ENCODE peak calls at places on chromosomes 16 and 17, in six cellular contexts. One of them, this sample, is unnamed.

GRCh38 chr17:82296511-82297279 is 20.7 kb downstream of the CD7 start:
- DNase-seq in H1: no peak
- DNase-seq in GM12878: no peak
- DNase-seq in GM12891: no peak
- DNase-seq in K562: no peak
- DNase-seq in HepG2: no peak
- DNase-seq in this sample: no peak

GRCh38 chr16:67475051-67475450 is 5.9 kb downstream of the ATP6V0D1 start:
- DNase-seq in K562: no peak
- DNase-seq in GM12891: no peak
- DNase-seq in GM12878: no peak
- DNase-seq in H1: no peak
- DNase-seq in HepG2: no peak
- DNase-seq in this sample: no peak

GRCh38 chr16:19115148-19116021 is 1.6 kb downstream of the ITPRIPL2 start:
- DNase-seq in K562: no peak
- DNase-seq in H1: no peak
- DNase-seq in HepG2: no peak
- DNase-seq in GM12878: no peak
- DNase-seq in GM12891: no peak
- DNase-seq in this sample: no peak

GRCh38 chr17:35082073-35082657 is 18.7 kb upstream of the RFFL start:
- DNase-seq in H1: no peak
- DNase-seq in HepG2: peak
- DNase-seq in K562: no peak
- DNase-seq in GM12878: no peak
- DNase-seq in GM12891: no peak
- DNase-seq in this sample: no peak

GRCh38 chr16:87348616-87349157 is 31.5 kb upstream of the C16orf95 start:
- DNase-seq in H1: no peak
- DNase-seq in GM12891: no peak
- DNase-seq in HepG2: no peak
- DNase-seq in GM12878: no peak
- DNase-seq in K562: no peak
- DNase-seq in this sample: no peak

GRCh38 chr17:17561408-17562144 is 29.9 kb downstream of the PEMT start:
- DNase-seq in GM12878: no peak
- DNase-seq in H1: no peak
- DNase-seq in K562: no peak
- DNase-seq in HepG2: no peak
- DNase-seq in GM12891: no peak
- DNase-seq in this sample: no peak

GRCh38 chr17:14004927-14005630 is 64.2 kb upstream of the COX10 start:
- DNase-seq in K562: no peak
- DNase-seq in GM12891: no peak
- DNase-seq in H1: no peak
- DNase-seq in GM12878: no peak
- DNase-seq in HepG2: no peak
- DNase-seq in this sample: no peak

GRCh38 chr17:5581655-5582054 is 2.7 kb downstream of the NLRP1 start:
- DNase-seq in K562: peak
- DNase-seq in H1: no peak
- DNase-seq in HepG2: no peak
- DNase-seq in GM12878: no peak
- DNase-seq in GM12891: no peak
- DNase-seq in this sample: no peak

GRCh38 chr17:50062323-50063243 is 6.7 kb downstream of the ITGA3 start:
- DNase-seq in H1: no peak
- DNase-seq in HepG2: no peak
- DNase-seq in GM12878: no peak
- DNase-seq in GM12891: no peak
- DNase-seq in K562: no peak
- DNase-seq in this sample: no peak

GRCh38 chr17:68019336-68019674 is 16.2 kb upstream of the KPNA2 start:
- DNase-seq in K562: peak
- DNase-seq in GM12891: no peak
- DNase-seq in GM12878: no peak
- DNase-seq in H1: no peak
- DNase-seq in HepG2: no peak
- DNase-seq in this sample: no peak

DNA sequence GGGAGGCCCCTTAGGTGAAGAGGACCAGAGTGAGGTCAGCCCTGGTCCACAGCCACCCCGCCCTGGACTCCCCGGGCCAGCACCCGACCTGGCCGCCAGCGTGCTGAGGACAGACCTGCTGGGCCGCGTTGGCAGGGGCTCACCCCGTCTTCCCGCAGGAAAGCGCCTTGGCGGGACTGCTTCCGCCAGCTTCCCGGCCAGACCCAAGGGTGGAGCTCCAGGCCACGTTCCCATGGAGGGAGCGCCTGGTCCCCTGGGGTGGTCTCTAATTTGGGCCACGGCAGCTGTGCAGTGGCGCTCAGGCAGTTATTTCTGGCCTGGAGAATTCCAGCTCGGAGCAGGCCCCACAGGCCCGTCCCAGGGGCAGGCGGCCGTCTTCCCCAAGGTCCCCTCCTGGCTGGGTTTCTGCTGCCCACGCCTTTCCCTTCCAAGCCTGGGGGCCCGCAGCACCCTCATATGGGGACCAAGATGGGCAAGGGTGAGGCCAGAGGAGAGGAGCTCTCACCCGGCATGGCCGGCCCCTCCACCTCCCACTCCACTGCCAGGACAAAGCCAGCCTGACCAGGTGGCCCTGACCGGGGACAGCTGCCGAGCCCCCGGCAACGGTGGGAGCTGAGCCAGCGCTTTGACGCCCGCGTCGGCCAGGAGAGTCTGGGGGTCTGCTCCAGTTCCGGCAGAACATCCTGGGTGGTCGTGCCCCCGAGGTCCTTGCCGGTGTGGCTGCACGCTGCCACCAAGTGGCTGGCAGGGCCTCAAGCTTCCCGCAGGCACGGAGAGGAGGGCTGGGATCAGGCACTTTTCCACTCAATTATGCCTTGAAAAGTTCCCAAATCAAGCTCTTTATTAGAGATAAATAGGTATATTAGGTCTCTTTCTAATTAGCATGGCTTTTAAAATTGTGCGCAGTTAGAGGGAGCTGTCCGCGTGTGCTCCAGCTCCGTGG is 28.1 kb downstream of the CACNA1H start:
- DNase-seq in HepG2: no peak
- DNase-seq in K562: no peak
- DNase-seq in GM12891: no peak
- DNase-seq in GM12878: no peak
- DNase-seq in H1: no peak
- DNase-seq in this sample: no peak
- TF ChIP-seq TAF1 in HepG2: no peak
- TF ChIP-seq TAF1 in K562: no peak
- TF ChIP-seq TAF1 in GM12891: no peak
- TF ChIP-seq TAF1 in GM12878: no peak
- TF ChIP-seq TAF1 in H1: no peak
- TF ChIP-seq TAF1 in this sample: no peak

GRCh38 chr16:71431991-71432390 is 9.9 kb downstream of the TLE7 start:
- DNase-seq in GM12891: no peak
- DNase-seq in H1: no peak
- DNase-seq in GM12878: no peak
- DNase-seq in K562: no peak
- DNase-seq in HepG2: no peak
- DNase-seq in this sample: no peak

GRCh38 chr16:71439531-71439930 is 2.3 kb downstream of the TLE7 start:
- DNase-seq in GM12891: no peak
- DNase-seq in HepG2: no peak
- DNase-seq in GM12878: no peak
- DNase-seq in H1: no peak
- DNase-seq in K562: no peak
- DNase-seq in this sample: no peak

GRCh38 chr16:71440669-71441347 is 1.0 kb downstream of the TLE7 start:
- DNase-seq in GM12878: no peak
- DNase-seq in HepG2: peak
- DNase-seq in GM12891: peak
- DNase-seq in K562: peak
- DNase-seq in H1: peak
- DNase-seq in this sample: no peak

GRCh38 chr16:71432906-71433305 is 8.9 kb downstream of the TLE7 start:
- DNase-seq in H1: no peak
- DNase-seq in HepG2: no peak
- DNase-seq in GM12878: no peak
- DNase-seq in GM12891: no peak
- DNase-seq in K562: no peak
- DNase-seq in this sample: no peak

GRCh38 chr16:71436473-71436872 is 5.4 kb downstream of the TLE7 start:
- DNase-seq in GM12878: no peak
- DNase-seq in HepG2: no peak
- DNase-seq in K562: no peak
- DNase-seq in GM12891: no peak
- DNase-seq in H1: no peak
- DNase-seq in this sample: no peak
- TF ChIP-seq POLR2AphosphoS5 in GM12878: no peak
- TF ChIP-seq POLR2AphosphoS5 in HepG2: no peak
- TF ChIP-seq POLR2AphosphoS5 in K562: no peak
- TF ChIP-seq POLR2AphosphoS5 in GM12891: no peak
- TF ChIP-seq POLR2AphosphoS5 in H1: no peak
- TF ChIP-seq POLR2AphosphoS5 in this sample: no peak

DNA sequence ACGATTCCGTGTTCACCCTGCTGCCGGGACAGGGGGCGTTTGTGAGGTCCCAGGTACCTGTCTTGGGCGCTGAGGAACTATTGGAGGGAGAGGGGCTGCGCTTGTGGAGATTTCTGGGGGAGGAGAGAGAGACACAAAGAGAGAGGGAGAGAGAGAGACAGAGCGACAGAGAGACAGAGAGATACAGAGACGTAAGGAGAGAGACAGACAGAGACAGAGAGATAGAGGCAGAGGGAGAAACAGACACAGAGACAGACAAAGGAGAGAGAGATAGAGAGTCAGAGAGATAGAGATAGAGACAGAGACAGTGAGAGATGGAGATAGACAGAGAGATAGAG is 24.5 kb upstream of the ITGAX start:
- DNase-seq in HepG2: no peak
- DNase-seq in GM12878: no peak
- DNase-seq in GM12891: no peak
- DNase-seq in H1: no peak
- DNase-seq in K562: no peak
- DNase-seq in this sample: no peak
- TF ChIP-seq POLR2A in HepG2: no peak
- TF ChIP-seq POLR2A in GM12878: no peak
- TF ChIP-seq POLR2A in GM12891: no peak
- TF ChIP-seq POLR2A in H1: no peak
- TF ChIP-seq POLR2A in K562: no peak
- TF ChIP-seq POLR2A in this sample: no peak

DNA sequence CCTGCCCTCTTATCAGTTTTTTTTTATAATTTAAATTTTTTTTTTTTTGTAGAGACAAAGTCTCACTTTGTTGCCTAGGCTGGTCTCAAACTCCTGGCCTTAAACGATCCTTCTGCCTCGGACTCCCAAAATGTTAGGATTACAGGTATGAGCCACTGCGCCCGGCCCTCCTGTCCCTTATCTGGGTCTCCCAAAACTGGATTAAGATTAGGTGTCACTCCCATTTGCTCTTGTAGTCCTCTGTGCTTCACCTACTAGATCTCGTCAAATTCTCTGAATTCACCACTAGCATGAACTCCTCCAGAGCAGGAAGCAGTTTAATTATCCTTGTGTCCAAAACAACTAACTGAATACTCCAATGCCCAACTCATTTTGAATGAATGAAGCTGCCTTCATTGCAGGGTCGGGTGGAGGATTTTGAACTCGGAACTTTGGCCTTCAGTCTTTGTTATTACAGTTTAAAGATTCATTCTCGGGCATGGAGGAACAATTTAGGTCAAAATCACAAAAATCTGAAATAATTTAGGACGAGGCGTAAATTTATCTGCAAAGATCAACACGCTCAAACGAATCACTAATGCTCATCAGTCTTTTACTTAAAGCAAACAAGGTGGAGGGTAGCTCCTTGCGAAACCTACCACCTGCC is 802 bp upstream of the ATXN2L start:
- DNase-seq in K562: no peak
- DNase-seq in GM12878: no peak
- DNase-seq in H1: no peak
- DNase-seq in HepG2: no peak
- DNase-seq in GM12891: no peak
- DNase-seq in this sample: no peak
- TF ChIP-seq TAF1 in K562: no peak
- TF ChIP-seq TAF1 in GM12878: no peak
- TF ChIP-seq TAF1 in H1: no peak
- TF ChIP-seq TAF1 in HepG2: no peak
- TF ChIP-seq TAF1 in GM12891: no peak
- TF ChIP-seq TAF1 in this sample: no peak

DNA sequence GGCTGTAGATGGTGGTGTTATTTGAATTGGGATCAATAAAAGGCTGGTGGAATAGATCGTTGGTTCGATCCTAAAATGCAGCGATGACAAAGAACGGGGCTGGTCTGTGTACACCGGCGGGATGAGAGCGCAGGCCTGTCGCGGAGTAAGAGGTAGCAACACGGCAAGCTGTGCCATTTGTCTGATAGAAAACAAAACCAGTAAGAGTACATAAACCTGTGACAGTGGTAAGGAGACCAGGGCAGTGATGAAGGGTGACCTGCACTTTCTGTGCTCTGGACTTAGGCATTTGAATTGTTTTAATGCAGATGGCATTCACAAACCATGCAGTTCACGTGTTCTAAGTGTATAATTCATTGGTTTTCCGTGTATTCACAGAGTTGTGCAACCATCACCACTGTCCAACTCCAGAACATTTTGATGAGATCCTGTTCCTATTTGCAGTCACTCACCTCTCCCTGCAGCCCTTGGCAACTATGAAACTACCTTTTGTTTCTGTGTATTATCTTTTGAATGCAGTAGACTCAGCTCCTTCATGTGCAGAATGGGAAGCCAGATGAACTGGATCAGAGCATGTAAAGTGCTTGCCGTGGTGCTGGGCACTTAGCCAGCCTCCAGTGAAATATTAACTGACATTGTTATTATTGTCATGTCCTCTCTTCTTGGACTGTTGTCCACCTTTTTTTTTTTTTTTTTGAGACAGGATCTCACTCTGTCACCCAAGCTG is 286.1 kb downstream of the SNX29 start:
- DNase-seq in H1: no peak
- DNase-seq in K562: no peak
- DNase-seq in GM12878: no peak
- DNase-seq in HepG2: peak
- DNase-seq in GM12891: no peak
- DNase-seq in this sample: no peak
- TF ChIP-seq POLR2AphosphoS5 in H1: no peak
- TF ChIP-seq POLR2AphosphoS5 in K562: no peak
- TF ChIP-seq POLR2AphosphoS5 in GM12878: no peak
- TF ChIP-seq POLR2AphosphoS5 in HepG2: no peak
- TF ChIP-seq POLR2AphosphoS5 in GM12891: no peak
- TF ChIP-seq POLR2AphosphoS5 in this sample: no peak

This sample was measured in GM12892.